ENCODE peak calls at places on chromosomes 16 and 17, in eight cellular contexts. One of them, this sample, is unnamed.
A peak's percentile ranks its signal among the peaks of the same experiment; 100 is the strongest.

GRCh38 chr16:24054649-24055560 is 201.2 kb upstream of the CACNG3 start:
- DNase-seq in progenitor cell of endocrine pancreas: no peak
- DNase-seq in suprapubic skin: no peak
- DNase-seq in tibial nerve: no peak
- DNase-seq in ovary: no peak
- DNase-seq in CD8-positive, alpha-beta T cell: no peak
- DNase-seq in glutamatergic neuron: no peak
- DNase-seq in IMR-90: no peak
- DNase-seq in this sample: no peak

GRCh38 chr17:39636927-39637736 is at the start of gene STARD3:
- DNase-seq in progenitor cell of endocrine pancreas: peak; percentile 79
- DNase-seq in suprapubic skin: peak; percentile 96
- DNase-seq in tibial nerve: peak; percentile 82
- DNase-seq in ovary: peak; percentile 93
- DNase-seq in CD8-positive, alpha-beta T cell: peak; percentile 82
- DNase-seq in glutamatergic neuron: peak; percentile 96
- DNase-seq in IMR-90: peak; percentile 82
- DNase-seq in this sample: peak; percentile 94

GRCh38 chr17:40312893-40313659 is 4.1 kb downstream of the RARA start:
- DNase-seq in progenitor cell of endocrine pancreas: no peak
- DNase-seq in suprapubic skin: peak; percentile 71
- DNase-seq in tibial nerve: no peak
- DNase-seq in ovary: no peak
- DNase-seq in CD8-positive, alpha-beta T cell: no peak
- DNase-seq in glutamatergic neuron: peak; percentile 12
- DNase-seq in IMR-90: no peak
- DNase-seq in this sample: no peak

GRCh38 chr17:59496178-59496577 is 69.2 kb upstream of the DHX40 start:
- DNase-seq in progenitor cell of endocrine pancreas: no peak
- DNase-seq in suprapubic skin: no peak
- DNase-seq in tibial nerve: no peak
- DNase-seq in ovary: no peak
- DNase-seq in CD8-positive, alpha-beta T cell: no peak
- DNase-seq in glutamatergic neuron: no peak
- DNase-seq in IMR-90: no peak
- DNase-seq in this sample: peak; percentile 49

GRCh38 chr17:70622382-70623260 is 453.3 kb downstream of the KCNJ2 start:
- DNase-seq in progenitor cell of endocrine pancreas: peak; percentile 33
- DNase-seq in suprapubic skin: no peak
- DNase-seq in tibial nerve: no peak
- DNase-seq in ovary: peak; percentile 18
- DNase-seq in CD8-positive, alpha-beta T cell: no peak
- DNase-seq in glutamatergic neuron: peak; percentile 77
- DNase-seq in IMR-90: peak; percentile 18
- DNase-seq in this sample: no peak

GRCh38 chr16:72098936-72099335 is 5.3 kb downstream of the DHX38 start:
- DNase-seq in progenitor cell of endocrine pancreas: no peak
- DNase-seq in suprapubic skin: no peak
- DNase-seq in tibial nerve: no peak
- DNase-seq in ovary: no peak
- DNase-seq in CD8-positive, alpha-beta T cell: no peak
- DNase-seq in glutamatergic neuron: no peak
- DNase-seq in IMR-90: no peak
- DNase-seq in this sample: no peak

GRCh38 chr16:79519448-79519847 is 81.1 kb downstream of the MAF start:
- DNase-seq in progenitor cell of endocrine pancreas: no peak
- DNase-seq in suprapubic skin: no peak
- DNase-seq in tibial nerve: no peak
- DNase-seq in ovary: no peak
- DNase-seq in CD8-positive, alpha-beta T cell: no peak
- DNase-seq in glutamatergic neuron: no peak
- DNase-seq in IMR-90: no peak
- DNase-seq in this sample: no peak

GRCh38 chr17:79627766-79628690 is 17.2 kb upstream of the RBFOX3 start:
- DNase-seq in progenitor cell of endocrine pancreas: peak; percentile 3
- DNase-seq in suprapubic skin: peak; percentile 69
- DNase-seq in tibial nerve: no peak
- DNase-seq in ovary: no peak
- DNase-seq in CD8-positive, alpha-beta T cell: no peak
- DNase-seq in glutamatergic neuron: no peak
- DNase-seq in IMR-90: no peak
- DNase-seq in this sample: peak; percentile 79

GRCh38 chr16:11907160-11907970 is 8.4 kb downstream of the GSPT1 start:
- DNase-seq in progenitor cell of endocrine pancreas: no peak
- DNase-seq in suprapubic skin: no peak
- DNase-seq in tibial nerve: no peak
- DNase-seq in ovary: no peak
- DNase-seq in CD8-positive, alpha-beta T cell: no peak
- DNase-seq in glutamatergic neuron: no peak
- DNase-seq in IMR-90: no peak
- DNase-seq in this sample: no peak

GRCh38 chr16:88721236-88721635 is 14.9 kb downstream of the CTU2 start:
- DNase-seq in progenitor cell of endocrine pancreas: no peak
- DNase-seq in suprapubic skin: no peak
- DNase-seq in tibial nerve: no peak
- DNase-seq in ovary: no peak
- DNase-seq in CD8-positive, alpha-beta T cell: no peak
- DNase-seq in glutamatergic neuron: no peak
- DNase-seq in IMR-90: no peak
- DNase-seq in this sample: no peak

GRCh38 chr16:28167730-28168129 is 44.0 kb downstream of the XPO6 start:
- DNase-seq in progenitor cell of endocrine pancreas: no peak
- DNase-seq in suprapubic skin: no peak
- DNase-seq in tibial nerve: no peak
- DNase-seq in ovary: no peak
- DNase-seq in CD8-positive, alpha-beta T cell: no peak
- DNase-seq in glutamatergic neuron: no peak
- DNase-seq in IMR-90: no peak
- DNase-seq in this sample: no peak

GRCh38 chr17:55067697-55068439 is 99.3 kb downstream of the STXBP4 start:
- DNase-seq in progenitor cell of endocrine pancreas: no peak
- DNase-seq in suprapubic skin: no peak
- DNase-seq in tibial nerve: no peak
- DNase-seq in ovary: no peak
- DNase-seq in CD8-positive, alpha-beta T cell: no peak
- DNase-seq in glutamatergic neuron: no peak
- DNase-seq in IMR-90: peak; percentile 50
- DNase-seq in this sample: no peak

GRCh38 chr17:7782237-7782636 is 51.8 kb upstream of the KDM6B start:
- DNase-seq in progenitor cell of endocrine pancreas: no peak
- DNase-seq in suprapubic skin: no peak
- DNase-seq in tibial nerve: no peak
- DNase-seq in ovary: no peak
- DNase-seq in CD8-positive, alpha-beta T cell: no peak
- DNase-seq in glutamatergic neuron: no peak
- DNase-seq in IMR-90: peak; percentile 61
- DNase-seq in this sample: no peak

GRCh38 chr17:32927724-32928526 is at the start of gene TMEM98:
- DNase-seq in progenitor cell of endocrine pancreas: peak; percentile 54
- DNase-seq in suprapubic skin: no peak
- DNase-seq in tibial nerve: no peak
- DNase-seq in ovary: peak; percentile 70
- DNase-seq in CD8-positive, alpha-beta T cell: no peak
- DNase-seq in glutamatergic neuron: peak; percentile 52
- DNase-seq in IMR-90: peak; percentile 12
- DNase-seq in this sample: no peak

GRCh38 chr17:62966426-62967110 is 533 bp downstream of the TANC2 start:
- DNase-seq in progenitor cell of endocrine pancreas: no peak
- DNase-seq in suprapubic skin: no peak
- DNase-seq in tibial nerve: peak; percentile 19
- DNase-seq in ovary: no peak
- DNase-seq in CD8-positive, alpha-beta T cell: peak; percentile 5
- DNase-seq in glutamatergic neuron: peak; percentile 80
- DNase-seq in IMR-90: peak; percentile 18
- DNase-seq in this sample: no peak

GRCh38 chr16:72876221-72876620 is 171.7 kb downstream of the ZFHX3 start:
- DNase-seq in progenitor cell of endocrine pancreas: no peak
- DNase-seq in suprapubic skin: peak; percentile 86
- DNase-seq in tibial nerve: peak; percentile 50
- DNase-seq in ovary: no peak
- DNase-seq in CD8-positive, alpha-beta T cell: no peak
- DNase-seq in glutamatergic neuron: no peak
- DNase-seq in IMR-90: peak; percentile 94
- DNase-seq in this sample: no peak

GRCh38 chr16:79661578-79661977 is 61.0 kb upstream of the MAF start:
- DNase-seq in progenitor cell of endocrine pancreas: no peak
- DNase-seq in suprapubic skin: no peak
- DNase-seq in tibial nerve: no peak
- DNase-seq in ovary: no peak
- DNase-seq in CD8-positive, alpha-beta T cell: no peak
- DNase-seq in glutamatergic neuron: no peak
- DNase-seq in IMR-90: no peak
- DNase-seq in this sample: peak; percentile 48

GRCh38 chr16:23182675-23183485 is at the start of gene SCNN1G:
- DNase-seq in progenitor cell of endocrine pancreas: peak; percentile 18
- DNase-seq in suprapubic skin: no peak
- DNase-seq in tibial nerve: no peak
- DNase-seq in ovary: no peak
- DNase-seq in CD8-positive, alpha-beta T cell: no peak
- DNase-seq in glutamatergic neuron: peak; percentile 44
- DNase-seq in IMR-90: no peak
- DNase-seq in this sample: no peak

GRCh38 chr17:68903294-68903693 is 51.9 kb downstream of the ABCA8 start:
- DNase-seq in progenitor cell of endocrine pancreas: no peak
- DNase-seq in suprapubic skin: no peak
- DNase-seq in tibial nerve: no peak
- DNase-seq in ovary: no peak
- DNase-seq in CD8-positive, alpha-beta T cell: no peak
- DNase-seq in glutamatergic neuron: no peak
- DNase-seq in IMR-90: no peak
- DNase-seq in this sample: no peak

GRCh38 chr17:68908045-68908444 is 47.1 kb downstream of the ABCA8 start:
- DNase-seq in progenitor cell of endocrine pancreas: no peak
- DNase-seq in suprapubic skin: no peak
- DNase-seq in tibial nerve: no peak
- DNase-seq in ovary: no peak
- DNase-seq in CD8-positive, alpha-beta T cell: no peak
- DNase-seq in glutamatergic neuron: no peak
- DNase-seq in IMR-90: no peak
- DNase-seq in this sample: no peak

GRCh38 chr17:68910256-68910705 is 44.9 kb downstream of the ABCA8 start:
- DNase-seq in progenitor cell of endocrine pancreas: no peak
- DNase-seq in suprapubic skin: no peak
- DNase-seq in tibial nerve: peak; percentile 8
- DNase-seq in ovary: peak; percentile 47
- DNase-seq in CD8-positive, alpha-beta T cell: no peak
- DNase-seq in glutamatergic neuron: no peak
- DNase-seq in IMR-90: peak; percentile 4
- DNase-seq in this sample: peak; percentile 63

GRCh38 chr17:68909066-68909465 is 46.1 kb downstream of the ABCA8 start:
- DNase-seq in progenitor cell of endocrine pancreas: no peak
- DNase-seq in suprapubic skin: no peak
- DNase-seq in tibial nerve: peak; percentile 50
- DNase-seq in ovary: peak; percentile 52
- DNase-seq in CD8-positive, alpha-beta T cell: no peak
- DNase-seq in glutamatergic neuron: no peak
- DNase-seq in IMR-90: peak; percentile 93
- DNase-seq in this sample: no peak

GRCh38 chr17:68906638-68907037 is 48.6 kb downstream of the ABCA8 start:
- DNase-seq in progenitor cell of endocrine pancreas: no peak
- DNase-seq in suprapubic skin: no peak
- DNase-seq in tibial nerve: no peak
- DNase-seq in ovary: no peak
- DNase-seq in CD8-positive, alpha-beta T cell: no peak
- DNase-seq in glutamatergic neuron: no peak
- DNase-seq in IMR-90: peak; percentile 21
- DNase-seq in this sample: no peak
- TF ChIP-seq CTCF in progenitor cell of endocrine pancreas: peak; percentile 56
- TF ChIP-seq CTCF in suprapubic skin: peak; percentile 29
- TF ChIP-seq CTCF in tibial nerve: peak; percentile 39
- TF ChIP-seq CTCF in ovary: peak; percentile 29
- TF ChIP-seq CTCF in CD8-positive, alpha-beta T cell: no peak
- TF ChIP-seq CTCF in glutamatergic neuron: peak; percentile 62
- TF ChIP-seq CTCF in IMR-90: peak; percentile 53
- TF ChIP-seq CTCF in this sample: peak; percentile 42

GRCh38 chr16:4814542-4815173 is 12.2 kb upstream of the ROGDI start:
- DNase-seq in progenitor cell of endocrine pancreas: no peak
- DNase-seq in suprapubic skin: no peak
- DNase-seq in tibial nerve: no peak
- DNase-seq in ovary: no peak
- DNase-seq in CD8-positive, alpha-beta T cell: no peak
- DNase-seq in glutamatergic neuron: no peak
- DNase-seq in IMR-90: no peak
- DNase-seq in this sample: no peak
- TF ChIP-seq CTCF in progenitor cell of endocrine pancreas: no peak
- TF ChIP-seq CTCF in suprapubic skin: no peak
- TF ChIP-seq CTCF in tibial nerve: no peak
- TF ChIP-seq CTCF in ovary: no peak
- TF ChIP-seq CTCF in CD8-positive, alpha-beta T cell: no peak
- TF ChIP-seq CTCF in glutamatergic neuron: no peak
- TF ChIP-seq CTCF in IMR-90: no peak
- TF ChIP-seq CTCF in this sample: no peak

GRCh38 chr16:66928702-66929388 is 3.5 kb upstream of the RRAD start:
- DNase-seq in progenitor cell of endocrine pancreas: no peak
- DNase-seq in suprapubic skin: no peak
- DNase-seq in tibial nerve: no peak
- DNase-seq in ovary: no peak
- DNase-seq in CD8-positive, alpha-beta T cell: no peak
- DNase-seq in glutamatergic neuron: no peak
- DNase-seq in IMR-90: peak; percentile 35
- DNase-seq in this sample: no peak
- TF ChIP-seq CTCF in progenitor cell of endocrine pancreas: peak; percentile 30
- TF ChIP-seq CTCF in suprapubic skin: no peak
- TF ChIP-seq CTCF in tibial nerve: no peak
- TF ChIP-seq CTCF in ovary: peak; percentile 17
- TF ChIP-seq CTCF in CD8-positive, alpha-beta T cell: peak; percentile 20
- TF ChIP-seq CTCF in glutamatergic neuron: no peak
- TF ChIP-seq CTCF in IMR-90: peak; percentile 51
- TF ChIP-seq CTCF in this sample: peak; percentile 49

GRCh38 chr17:73478768-73479424 is 165.3 kb downstream of the SDK2 start:
- DNase-seq in progenitor cell of endocrine pancreas: no peak
- DNase-seq in suprapubic skin: no peak
- DNase-seq in tibial nerve: no peak
- DNase-seq in ovary: no peak
- DNase-seq in CD8-positive, alpha-beta T cell: no peak
- DNase-seq in glutamatergic neuron: no peak
- DNase-seq in IMR-90: no peak
- DNase-seq in this sample: no peak
- TF ChIP-seq CTCF in progenitor cell of endocrine pancreas: peak; percentile 55
- TF ChIP-seq CTCF in suprapubic skin: no peak
- TF ChIP-seq CTCF in tibial nerve: no peak
- TF ChIP-seq CTCF in ovary: no peak
- TF ChIP-seq CTCF in CD8-positive, alpha-beta T cell: no peak
- TF ChIP-seq CTCF in glutamatergic neuron: no peak
- TF ChIP-seq CTCF in IMR-90: no peak
- TF ChIP-seq CTCF in this sample: no peak

GRCh38 chr17:48944519-48945260 is at the start of gene SNF8:
- DNase-seq in progenitor cell of endocrine pancreas: peak; percentile 87
- DNase-seq in suprapubic skin: peak; percentile 93
- DNase-seq in tibial nerve: peak; percentile 80
- DNase-seq in ovary: peak; percentile 86
- DNase-seq in CD8-positive, alpha-beta T cell: peak; percentile 88
- DNase-seq in glutamatergic neuron: peak; percentile 97
- DNase-seq in IMR-90: peak; percentile 88
- DNase-seq in this sample: peak; percentile 97
- TF ChIP-seq CTCF in progenitor cell of endocrine pancreas: no peak
- TF ChIP-seq CTCF in suprapubic skin: no peak
- TF ChIP-seq CTCF in tibial nerve: no peak
- TF ChIP-seq CTCF in ovary: no peak
- TF ChIP-seq CTCF in CD8-positive, alpha-beta T cell: no peak
- TF ChIP-seq CTCF in glutamatergic neuron: no peak
- TF ChIP-seq CTCF in IMR-90: no peak
- TF ChIP-seq CTCF in this sample: no peak

DNA sequence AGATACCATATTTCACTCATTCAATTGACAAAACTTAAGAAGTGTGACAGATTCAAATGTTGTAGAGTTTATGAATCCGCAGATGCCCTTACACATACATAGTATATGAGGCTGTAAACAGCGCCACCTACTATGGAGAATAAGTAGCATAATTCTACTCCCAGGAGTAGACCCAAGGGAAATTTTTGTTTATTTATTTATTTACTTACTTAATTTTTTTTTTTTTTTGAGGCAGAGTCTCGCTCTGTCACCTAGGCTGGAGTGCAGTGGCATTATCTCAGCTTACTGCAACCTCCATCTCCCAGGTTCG is 35.5 kb downstream of the GAN start:
- DNase-seq in progenitor cell of endocrine pancreas: no peak
- DNase-seq in suprapubic skin: no peak
- DNase-seq in tibial nerve: no peak
- DNase-seq in ovary: no peak
- DNase-seq in CD8-positive, alpha-beta T cell: no peak
- DNase-seq in glutamatergic neuron: no peak
- DNase-seq in IMR-90: peak; percentile 9
- DNase-seq in this sample: no peak
- TF ChIP-seq CTCF in progenitor cell of endocrine pancreas: no peak
- TF ChIP-seq CTCF in suprapubic skin: no peak
- TF ChIP-seq CTCF in tibial nerve: no peak
- TF ChIP-seq CTCF in ovary: no peak
- TF ChIP-seq CTCF in CD8-positive, alpha-beta T cell: no peak
- TF ChIP-seq CTCF in glutamatergic neuron: no peak
- TF ChIP-seq CTCF in IMR-90: peak; percentile 16
- TF ChIP-seq CTCF in this sample: no peak

This sample was measured in osteocyte.